ENCODE peak calls at places on chromosome 15, in five cellular contexts. K, S, Z, H and I are unnamed samples.

GRCh38 chr15:55168350-55168974 is 28.3 kb downstream of the RSL24D1 start:
- DNase-seq in K (peak), S (peak), Z (peak), H (no peak), I (no peak)

GRCh38 chr15:78365931-78366330 is 25.8 kb downstream of the CRABP1 start:
- DNase-seq in K (no peak), S (no peak), Z (no peak), H (no peak), I (no peak)

GRCh38 chr15:77387355-77388105 is 32.4 kb downstream of the PEAK1 start:
- DNase-seq in K (no peak), S (no peak), Z (no peak), H (no peak), I (no peak)

GRCh38 chr15:44265757-44266156 is 22.8 kb upstream of the GOLM2 start:
- DNase-seq in K (no peak), S (no peak), Z (peak), H (no peak), I (no peak)

GRCh38 chr15:70345251-70346019 is 247.7 kb upstream of the TLE3 start:
- DNase-seq in K (no peak), S (peak), Z (no peak), H (peak), I (no peak)

GRCh38 chr15:101458908-101459578 is 30.5 kb downstream of the PCSK6 start:
- DNase-seq in K (peak), S (no peak), Z (no peak), H (peak), I (no peak)

GRCh38 chr15:69390575-69390974 is 23.6 kb upstream of the KIF23 start:
- DNase-seq in K (peak), S (no peak), Z (no peak), H (no peak), I (no peak)

GRCh38 chr15:65028338-65028737 is 1.1 kb downstream of the MTFMT start:
- DNase-seq in K (no peak), S (no peak), Z (no peak), H (no peak), I (no peak)

GRCh38 chr15:75693501-75694240 is 19.0 kb downstream of the CSPG4 start:
- DNase-seq in K (peak), S (no peak), Z (no peak), H (no peak), I (no peak)

GRCh38 chr15:82709081-82709420 is 624 bp downstream of the AP3B2 start:
- DNase-seq in K (no peak), S (no peak), Z (no peak), H (no peak), I (no peak)

GRCh38 chr15:70093481-70094309 is 4.0 kb downstream of the TLE3 start:
- DNase-seq in K (no peak), S (no peak), Z (no peak), H (peak), I (no peak)

GRCh38 chr15:60530653-60531052 is 51.7 kb upstream of the ICE2 start:
- DNase-seq in K (no peak), S (no peak), Z (no peak), H (no peak), I (no peak)

GRCh38 chr15:42069025-42069424 is 25.3 kb downstream of the PLA2G4D start:
- DNase-seq in K (no peak), S (no peak), Z (no peak), H (no peak), I (no peak)

GRCh38 chr15:20294651-20295237 is 246.9 kb downstream of the GOLGA6L6 start:
- DNase-seq in K (no peak), S (peak), Z (peak), H (peak), I (no peak)

GRCh38 chr15:29233566-29233965 is 36.1 kb downstream of the NSMCE3 start:
- DNase-seq in K (no peak), S (no peak), Z (no peak), H (no peak), I (no peak)

GRCh38 chr15:25251700-25252390 is 187.0 kb downstream of the UBE3A start:
- DNase-seq in K (no peak), S (peak), Z (peak), H (peak), I (no peak)

GRCh38 chr15:82165948-82166376 is 96.6 kb downstream of the EFL1 start:
- DNase-seq in K (no peak), S (no peak), Z (no peak), H (no peak), I (no peak)

GRCh38 chr15:30992465-30992864 is 1.0 kb upstream of the MTMR10 start:
- DNase-seq in K (no peak), S (peak), Z (no peak), H (no peak), I (no peak)

GRCh38 chr15:61383421-61383820 is 154.3 kb upstream of the RORA start:
- DNase-seq in K (no peak), S (no peak), Z (no peak), H (no peak), I (no peak)

GRCh38 chr15:89776274-89777072 is at the start of gene MESP2:
- DNase-seq in K (peak), S (peak), Z (peak), H (peak), I (peak)

GRCh38 chr15:55685292-55685691 is 57.7 kb downstream of the PRTG start:
- DNase-seq in K (no peak), S (no peak), Z (no peak), H (no peak), I (no peak)

GRCh38 chr15:75723171-75723846 is 10.7 kb upstream of the CSPG4 start:
- DNase-seq in K (no peak), S (no peak), Z (peak), H (no peak), I (no peak)

GRCh38 chr15:65054333-65055200 is 9.4 kb downstream of the SLC51B start:
- DNase-seq in K (peak), S (peak), Z (peak), H (peak), I (peak)

GRCh38 chr15:64907991-64908390 is 3.7 kb upstream of the ANKDD1A start:
- DNase-seq in K (no peak), S (no peak), Z (no peak), H (no peak), I (no peak)

GRCh38 chr15:65087873-65088642 is 11.5 kb downstream of the KBTBD13 start:
- DNase-seq in K (no peak), S (no peak), Z (no peak), H (peak), I (no peak)

GRCh38 chr15:57537951-57538506 is 53.7 kb upstream of the MYZAP start:
- DNase-seq in K (no peak), S (no peak), Z (no peak), H (no peak), I (no peak)